ENCODE peak calls at places on chromosomes 2 and 18, in six cellular contexts. F, J, Z, Y, R and D are unnamed samples.

GRCh38 chr2:58796239-58796638 is 555.1 kb upstream of the FANCL start:
- DNase-seq in F (no peak), J (no peak), Z (no peak), Y (no peak), R (no peak), D (no peak)

GRCh38 chr2:136381722-136382633 is 264.0 kb upstream of the CXCR4 start:
- DNase-seq in F (no peak), J (no peak), Z (no peak), Y (no peak), R (peak; percentile 24), D (no peak)

GRCh38 chr2:138364554-138365162 is 136.9 kb upstream of the SPOPL start:
- DNase-seq in F (peak; percentile 39), J (no peak), Z (no peak), Y (no peak), R (no peak), D (no peak)

GRCh38 chr2:15275341-15275740 is 285.8 kb downstream of the NBAS start:
- DNase-seq in F (no peak), J (no peak), Z (no peak), Y (no peak), R (no peak), D (no peak)

GRCh38 chr2:78644849-78645248 is 380.7 kb upstream of the REG3G start:
- DNase-seq in F (no peak), J (peak; percentile 19), Z (no peak), Y (peak; percentile 69), R (no peak), D (no peak)

GRCh38 chr18:67682516-67682915 is 166.0 kb upstream of the DSEL start:
- DNase-seq in F (no peak), J (no peak), Z (no peak), Y (no peak), R (no peak), D (no peak)

GRCh38 chr2:38620282-38620977 is 17.7 kb upstream of the HNRNPLL start:
- DNase-seq in F (peak; percentile 76), J (no peak), Z (no peak), Y (peak; percentile 70), R (no peak), D (no peak)

GRCh38 chr2:32363588-32363987 is 6.8 kb downstream of the BIRC6 start:
- DNase-seq in F (no peak), J (no peak), Z (no peak), Y (no peak), R (no peak), D (no peak)

GRCh38 chr2:222872551-222872950 is 11.7 kb downstream of the ACSL3 start:
- DNase-seq in F (no peak), J (no peak), Z (no peak), Y (no peak), R (no peak), D (no peak)

GRCh38 chr2:158690823-158691222 is 104.3 kb upstream of the DAPL1 start:
- DNase-seq in F (no peak), J (no peak), Z (no peak), Y (no peak), R (no peak), D (no peak)

GRCh38 chr2:201122276-201122675 is 6.3 kb downstream of the CFLAR start:
- DNase-seq in F (no peak), J (peak; percentile 34), Z (no peak), Y (no peak), R (no peak), D (no peak)

GRCh38 chr2:19851116-19851515 is 50.7 kb downstream of the TTC32 start:
- DNase-seq in F (no peak), J (peak; percentile 51), Z (no peak), Y (no peak), R (peak; percentile 56), D (peak; percentile 77)

GRCh38 chr18:10726198-10727068 is 200.6 kb downstream of the NAPG start:
- DNase-seq in F (no peak), J (no peak), Z (no peak), Y (no peak), R (no peak), D (no peak)

GRCh38 chr2:199932312-199932855 is 21.3 kb downstream of the C2orf69 start:
- DNase-seq in F (no peak), J (no peak), Z (no peak), Y (no peak), R (no peak), D (no peak)

DNA sequence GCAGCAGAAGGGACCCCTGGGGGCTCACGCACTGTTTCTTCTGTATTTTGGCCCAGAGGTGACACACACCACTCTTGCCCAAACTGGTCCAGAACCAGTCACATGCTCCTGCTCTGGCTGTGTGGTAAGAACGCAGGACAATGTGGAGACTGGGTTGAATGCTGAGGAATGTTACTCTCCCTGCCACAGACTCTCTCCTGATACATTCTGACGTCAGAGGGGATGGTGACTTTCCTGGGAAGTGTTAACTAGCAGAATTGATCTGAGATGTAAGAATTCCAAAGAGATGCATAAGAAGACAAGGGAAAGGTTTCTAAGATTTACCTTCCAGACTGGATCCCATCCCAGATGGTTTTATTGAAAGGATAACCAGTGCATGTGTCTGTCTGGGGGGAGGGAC is 100.8 kb downstream of the ASB1 start:
- DNase-seq in F (peak; percentile 76), J (peak; percentile 40), Z (no peak), Y (peak; percentile 12), R (no peak), D (no peak)
- H3K4me2 ChIP-seq in F (no peak overlapping the region), J (no peak overlapping the region), Z (no peak overlapping the region), Y (no peak overlapping the region), R (no peak overlapping the region), D (no peak overlapping the region)

DNA sequence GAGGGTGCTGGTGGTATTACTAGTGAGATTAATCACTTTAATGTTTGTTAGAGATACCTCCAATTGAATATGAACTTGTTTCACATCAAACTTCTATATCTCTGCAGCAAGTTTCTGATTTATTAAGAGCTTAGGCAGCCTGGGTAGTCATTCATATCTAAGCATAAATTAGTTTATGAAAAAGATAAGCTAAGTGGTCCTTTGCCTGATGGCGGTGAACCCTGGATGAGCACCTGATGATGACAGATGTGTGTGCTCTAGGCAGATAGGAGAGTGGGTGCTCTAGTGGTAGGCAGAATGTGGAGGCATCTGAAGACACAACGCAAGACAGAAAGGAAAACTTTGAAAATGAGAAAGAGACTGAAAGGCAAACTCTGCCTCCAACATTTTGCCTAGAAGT is 5.0 kb downstream of the FKBP7 start:
- DNase-seq in F (no peak), J (no peak), Z (no peak), Y (no peak), R (no peak), D (no peak)
- H2BK5ac ChIP-seq in F (no peak overlapping the region), J (no peak overlapping the region), Z (no peak overlapping the region), Y (no peak overlapping the region), R (no peak overlapping the region), D (no peak overlapping the region)

DNA sequence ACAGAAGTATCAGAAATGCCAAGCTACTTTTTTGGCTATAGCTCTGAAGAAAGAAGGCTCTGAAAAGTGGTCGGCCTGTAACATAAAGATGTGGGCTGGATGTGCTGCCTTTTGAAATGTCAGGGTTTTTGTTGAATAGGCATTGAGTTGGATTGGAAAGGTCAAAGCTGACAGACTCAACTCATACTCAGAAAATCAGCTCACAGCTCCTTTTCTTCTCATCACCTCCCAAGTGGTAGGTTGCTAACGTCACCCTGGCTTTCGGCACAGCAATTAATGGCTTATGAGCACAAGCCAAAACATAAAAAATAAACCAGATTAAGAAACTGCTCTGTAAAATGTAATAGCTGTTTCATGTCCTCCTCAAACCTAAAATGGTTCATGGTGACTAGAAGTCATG is 68.3 kb downstream of the KCNF1 start:
- DNase-seq in F (no peak), J (no peak), Z (no peak), Y (no peak), R (no peak), D (no peak)
- H2BK15ac ChIP-seq in F (no peak overlapping the region), J (no peak overlapping the region), Z (no peak overlapping the region), Y (no peak overlapping the region), R (no peak overlapping the region), D (no peak overlapping the region)

GRCh38 chr2:194087089-194087488 is 1569.9 kb upstream of the SLC39A10 start:
- DNase-seq in F (no peak), J (no peak), Z (no peak), Y (no peak), R (no peak), D (no peak)
- H3K4me2 ChIP-seq in F (no peak overlapping the region), J (no peak overlapping the region), Z (no peak overlapping the region), Y (no peak overlapping the region), R (no peak overlapping the region), D (no peak overlapping the region)

GRCh38 chr2:212098966-212099365 is 439.6 kb downstream of the ERBB4 start:
- DNase-seq in F (no peak), J (no peak), Z (no peak), Y (no peak), R (no peak), D (no peak)
- H2BK5ac ChIP-seq in F (no peak overlapping the region), J (no peak overlapping the region), Z (no peak overlapping the region), Y (no peak overlapping the region), R (no peak overlapping the region), D (no peak overlapping the region)

GRCh38 chr2:29544917-29545316 is 376.5 kb downstream of the ALK start:
- DNase-seq in F (no peak), J (no peak), Z (no peak), Y (no peak), R (no peak), D (no peak)
- H2BK15ac ChIP-seq in F (no peak overlapping the region), J (no peak overlapping the region), Z (no peak overlapping the region), Y (no peak overlapping the region), R (no peak overlapping the region), D (no peak overlapping the region)

GRCh38 chr2:237440819-237441281 is 26.9 kb upstream of the COL6A3 start:
- DNase-seq in F (peak; percentile 40), J (no peak), Z (no peak), Y (peak; percentile 56), R (no peak), D (no peak)
- H3K4me2 ChIP-seq in F (no peak overlapping the region), J (no peak overlapping the region), Z (no peak overlapping the region), Y (no peak overlapping the region), R (no peak overlapping the region), D (no peak overlapping the region)

DNA sequence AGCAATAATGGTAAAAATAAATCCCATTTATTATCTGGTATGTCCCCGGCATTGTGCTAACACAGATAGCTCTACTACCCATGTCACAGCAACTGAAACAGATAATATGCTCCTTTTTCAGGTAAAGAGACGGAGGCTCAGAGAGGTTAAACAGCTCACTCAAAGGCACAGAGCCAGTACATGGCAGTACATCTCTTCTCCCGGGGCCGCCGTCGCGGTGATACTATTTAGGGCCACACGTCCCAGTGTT is 693 bp upstream of the PDK1 start:
- DNase-seq in F (no peak), J (no peak), Z (no peak), Y (no peak), R (no peak), D (no peak)
- H2BK5ac ChIP-seq in F (peak overlapping the region; percentile 93), J (peak overlapping the region; percentile 93), Z (no peak overlapping the region), Y (no peak overlapping the region), R (peak overlapping the region; percentile 91), D (no peak overlapping the region)

GRCh38 chr2:85419009-85419711 is 646 bp downstream of the SH2D6 start:
- DNase-seq in F (no peak), J (no peak), Z (no peak), Y (no peak), R (no peak), D (no peak)

GRCh38 chr2:85421706-85422457 is 3.4 kb downstream of the SH2D6 start:
- DNase-seq in F (no peak), J (no peak), Z (no peak), Y (no peak), R (no peak), D (no peak)

GRCh38 chr2:85418132-85419008 is at the start of gene SH2D6:
- DNase-seq in F (peak; percentile 68), J (peak; percentile 96), Z (peak; percentile 73), Y (peak; percentile 87), R (peak; percentile 93), D (peak; percentile 89)

GRCh38 chr2:85423525-85423924 is 5.0 kb downstream of the SH2D6 start:
- DNase-seq in F (no peak), J (no peak), Z (no peak), Y (no peak), R (no peak), D (no peak)

GRCh38 chr2:85420743-85421705 is 2.5 kb downstream of the SH2D6 start:
- DNase-seq in F (peak; percentile 77), J (peak; percentile 88), Z (peak; percentile 87), Y (peak; percentile 78), R (peak; percentile 100), D (peak; percentile 91)
- H2BK15ac ChIP-seq in F (peak overlapping the region; percentile 98), J (no peak overlapping the region), Z (peak overlapping the region; percentile 72), Y (peak overlapping the region; percentile 77), R (peak overlapping the region; percentile 88), D (no peak overlapping the region)